ENCODE peak calls at places on chromosome 6, in six cellular contexts. R is endodermal cell, P is GM23338, K is esophagus muscularis mucosa, F is osteoblast, G is ovary. V is an unnamed sample. For H3K36me3, the result is how much of the 10 kb centered on the place peaks cover.

GRCh38 chr6:10578718-10579117 is 57.6 kb downstream of the GCNT2 start:
- DNase-seq in F (no peak), P (no peak), R (no peak), K (no peak), G (no peak), V (no peak)

GRCh38 chr6:6730831-6731230 is 142.3 kb downstream of the LY86 start:
- DNase-seq in K (no peak), F (peak), G (no peak), R (no peak), P (no peak), V (peak)

GRCh38 chr6:46998436-46999017 is 43.6 kb downstream of the ADGRF1 start:
- DNase-seq in R (no peak), G (no peak), K (no peak), F (no peak), P (no peak), V (no peak)

GRCh38 chr6:3885262-3886036 is 36.3 kb downstream of the FAM50B start:
- DNase-seq in R (peak), K (no peak), P (peak), F (no peak), G (no peak), V (no peak)

GRCh38 chr6:123016431-123017110 is 20.5 kb downstream of the CLVS2 start:
- DNase-seq in R (no peak), G (no peak), P (no peak), F (no peak), K (no peak), V (no peak)

GRCh38 chr6:118896339-118897136 is 2.6 kb downstream of the ASF1A start:
- DNase-seq in F (no peak), P (peak), R (no peak), K (no peak), G (no peak), V (peak)

GRCh38 chr6:155174576-155175174 is 89.1 kb upstream of the CLDN20 start:
- DNase-seq in K (no peak), F (peak), P (peak), G (no peak), R (peak), V (peak)

GRCh38 chr6:152185158-152185574 is 377.7 kb downstream of the ESR1 start:
- DNase-seq in P (no peak), G (no peak), K (no peak), R (no peak), F (peak), V (no peak)

GRCh38 chr6:168417158-168417557 is 23.8 kb upstream of the SMOC2 start:
- DNase-seq in F (peak), G (no peak), R (peak), P (peak), K (no peak), V (no peak)

GRCh38 chr6:146803601-146804000 is 204.8 kb downstream of the ADGB start:
- DNase-seq in F (no peak), R (no peak), G (peak), P (no peak), K (no peak), V (no peak)

GRCh38 chr6:32082951-32083350 is 26.2 kb downstream of the TNXB start:
- DNase-seq in K (peak), P (no peak), F (peak), R (no peak), G (no peak), V (peak)

GRCh38 chr6:33199687-33200233 is 705 bp downstream of the RXRB start:
- DNase-seq in K (no peak), F (peak), G (no peak), P (peak), R (peak), V (peak)

GRCh38 chr6:37204014-37204751 is 34.2 kb downstream of the PIM1 start:
- DNase-seq in K (no peak), R (no peak), F (no peak), P (no peak), G (no peak), V (peak)

GRCh38 chr6:19415605-19416326 is 421.4 kb upstream of the ID4 start:
- DNase-seq in R (no peak), G (no peak), K (no peak), F (no peak), P (no peak), V (peak)

GRCh38 chr6:137291441-137291840 is 72.3 kb upstream of the IFNGR1 start:
- DNase-seq in P (no peak), R (no peak), G (no peak), K (no peak), F (no peak), V (peak)

GRCh38 chr6:29426654-29427053 is 11.9 kb downstream of the OR12D1 start:
- DNase-seq in K (no peak), R (no peak), F (no peak), P (no peak), G (no peak), V (no peak)

GRCh38 chr6:127300411-127300810 is 33.7 kb downstream of the RNF146 start:
- DNase-seq in R (peak), K (no peak), P (peak), G (no peak), F (peak), V (peak)

GRCh38 chr6:32442243-32442667 is 2.6 kb downstream of the HLA-DRA start:
- DNase-seq in K (no peak), G (no peak), P (no peak), R (no peak), F (no peak), V (no peak)

GRCh38 chr6:73832313-73832712 is 136.3 kb downstream of the CD109 start:
- DNase-seq in G (no peak), P (no peak), K (no peak), F (no peak), R (no peak), V (no peak)

GRCh38 chr6:71333700-71334099 is 45.1 kb downstream of the OGFRL1 start:
- DNase-seq in K (no peak), F (peak), P (no peak), R (no peak), G (no peak), V (peak)

GRCh38 chr6:25889877-25890853 is 16.1 kb upstream of the SLC17A3 start:
- DNase-seq in G (peak), K (no peak), R (peak), P (peak), F (peak), V (peak)

GRCh38 chr6:102986086-102986485 is 1592.6 kb downstream of the GRIK2 start:
- DNase-seq in R (no peak), P (no peak), F (no peak), G (no peak), K (no peak), V (no peak)

GRCh38 chr6:54846857-54847721 is 518 bp downstream of the FAM83B start:
- DNase-seq in F (peak), R (peak), K (no peak), G (no peak), P (peak), V (peak)

GRCh38 chr6:34674268-34674639 is 22.3 kb downstream of the ILRUN start:
- DNase-seq in P (no peak), F (no peak), G (no peak), K (no peak), R (no peak), V (no peak)

GRCh38 chr6:106334646-106335448 is 9.3 kb upstream of the ATG5 start:
- DNase-seq in G (no peak), R (peak), F (no peak), K (no peak), P (peak), V (peak)

GRCh38 chr6:111793711-111794111 is 79.5 kb downstream of the FYN start:
- DNase-seq in K (no peak), G (no peak), F (no peak), P (no peak), R (no peak), V (no peak)

GRCh38 chr6:119346914-119347313 is 2.6 kb downstream of the MAN1A1 start:
- DNase-seq in F (no peak), K (no peak), G (no peak), P (no peak), R (no peak), V (no peak)

GRCh38 chr6:109360791-109361190 is 21.5 kb downstream of the CD164 start:
- DNase-seq in K (no peak), R (no peak), F (no peak), P (no peak), G (no peak), V (no peak)
- H3K36me3 ChIP-seq in K (under half), R (half or more), F (half or more), P (under half), G (under half), V (under half)

GRCh38 chr6:133889557-133890301 is 816 bp downstream of the TCF21 start:
- DNase-seq in P (peak), G (peak), F (peak), K (no peak), R (peak), V (no peak)
- TF ChIP-seq CTCF in P (peak), G (no peak), F (no peak), K (no peak), R (peak), V (no peak)

GRCh38 chr6:43038727-43039126 is 14.9 kb downstream of the CUL7 start:
- DNase-seq in R (no peak), F (no peak), K (no peak), P (no peak), G (no peak), V (no peak)

GRCh38 chr6:43037197-43037596 is 15.8 kb downstream of the RRP36 start:
- DNase-seq in F (peak), P (no peak), G (no peak), R (no peak), K (no peak), V (no peak)

GRCh38 chr6:43043310-43043709 is 10.3 kb downstream of the CUL7 start:
- DNase-seq in P (no peak), R (no peak), F (no peak), G (no peak), K (no peak), V (no peak)

GRCh38 chr6:43037706-43038105 is 15.9 kb downstream of the CUL7 start:
- DNase-seq in P (no peak), G (no peak), R (no peak), K (no peak), F (peak), V (no peak)

DNA sequence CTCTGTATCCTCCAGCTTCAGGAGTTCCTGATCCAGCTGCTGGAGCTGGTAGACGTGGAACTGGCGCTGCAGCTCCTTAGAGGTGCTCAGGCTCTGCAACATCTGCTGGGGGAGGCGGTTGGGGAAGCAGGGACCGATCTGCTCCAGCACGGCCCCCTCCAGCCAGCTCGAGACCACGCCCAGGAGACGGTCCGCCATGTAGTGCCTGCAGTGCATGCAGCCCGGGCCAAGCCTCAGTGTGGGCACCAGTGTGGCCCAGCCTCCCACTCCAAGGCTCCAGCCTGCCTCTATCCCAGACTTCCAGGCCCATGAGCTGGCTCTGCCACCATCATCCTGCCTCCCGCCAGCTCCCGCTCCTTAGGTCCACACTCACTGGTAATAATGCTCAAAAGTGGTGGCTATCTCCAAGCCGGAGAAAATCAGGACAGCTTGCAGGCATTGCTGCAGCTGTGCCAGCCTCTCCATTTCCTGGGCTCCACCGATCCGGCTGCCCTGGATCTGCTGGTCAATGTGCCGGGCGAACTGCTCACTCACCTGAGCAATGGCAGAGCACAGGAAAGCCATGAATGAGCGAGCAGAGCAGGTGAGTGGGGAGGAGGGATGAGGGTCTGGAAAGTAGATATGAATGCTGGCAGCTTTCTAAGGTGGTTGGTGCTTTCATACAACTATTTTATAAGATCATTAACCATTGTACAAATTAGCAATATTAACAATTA is 13.0 kb downstream of the CUL7 start:
- DNase-seq in G (no peak), R (no peak), K (no peak), F (peak), P (no peak), V (no peak)
- H3K36me3 ChIP-seq in G (under half), R (half or more), K (under half), F (half or more), P (under half), V (under half)

GRCh38 chr6:77650098-77650663 is 2.7 kb upstream of the MEI4 start:
- DNase-seq in K (no peak), G (no peak), P (peak), F (no peak), R (peak), V (no peak)
- TF ChIP-seq CTCF in K (peak), G (no peak), P (peak), F (no peak), R (peak), V (no peak)

DNA sequence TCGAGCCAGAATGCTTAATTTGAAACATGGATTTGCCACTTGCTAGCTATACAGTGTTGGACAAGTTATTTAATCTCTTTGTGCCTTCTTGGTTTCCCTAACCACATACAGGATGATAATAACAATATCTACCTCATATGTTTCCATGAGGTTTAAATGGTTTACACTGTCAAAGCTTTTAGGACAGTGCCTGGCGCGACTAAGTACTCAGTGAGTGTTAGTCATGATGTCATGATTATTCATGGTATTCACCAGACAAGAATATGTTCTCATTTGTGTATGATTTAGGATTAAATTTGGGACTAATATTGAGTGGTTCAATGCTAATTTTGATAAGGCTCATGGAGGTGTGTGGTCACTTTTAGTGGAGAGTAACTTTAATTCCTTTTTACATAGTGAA is 167.4 kb downstream of the EYA4 start:
- DNase-seq in G (no peak), R (no peak), P (no peak), F (no peak), K (no peak), V (peak)
- H3K36me3 ChIP-seq in G (under half), R (under half), P (under half), F (under half), K (under half), V (under half)